ENCODE peak calls at places on chromosomes 13 and 19, in five cellular contexts. E, C, I, J and B are unnamed samples.

GRCh38 chr19:10001899-10002298 is 8.4 kb downstream of the COL5A3 start:
- DNase-seq in I (no peak), J (no peak), C (no peak), E (peak), B (peak)

GRCh38 chr19:18469245-18470107 is 31.5 kb upstream of the ISYNA1 start:
- DNase-seq in E (peak), C (no peak), J (no peak), I (peak), B (peak)

GRCh38 chr19:38685666-38686529 is 38.4 kb downstream of the ACTN4 start:
- DNase-seq in I (peak), J (no peak), E (peak), C (no peak), B (peak)

GRCh38 chr19:37218592-37218935 is 550 bp downstream of the ZNF383 start:
- DNase-seq in J (no peak), E (no peak), I (peak), C (peak), B (peak)

GRCh38 chr13:63643543-63643942 is 2227.9 kb upstream of the PCDH20 start:
- DNase-seq in C (no peak), I (no peak), J (no peak), E (no peak), B (no peak)

GRCh38 chr19:40341601-40342482 is 6.4 kb downstream of the C19orf47 start:
- DNase-seq in C (no peak), J (no peak), E (no peak), I (no peak), B (no peak)

GRCh38 chr19:29022599-29022998 is 190.4 kb downstream of the UQCRFS1 start:
- DNase-seq in I (no peak), E (no peak), C (no peak), J (no peak), B (no peak)

GRCh38 chr13:98650376-98651107 is 73.6 kb upstream of the STK24 start:
- DNase-seq in E (no peak), I (no peak), J (peak), C (no peak), B (no peak)

GRCh38 chr19:47247308-47247990 is 8.9 kb upstream of the CCDC9 start:
- DNase-seq in C (no peak), I (peak), J (peak), E (peak), B (peak)

GRCh38 chr13:44040754-44041100 is 161.0 kb downstream of the LACC1 start:
- DNase-seq in E (peak), I (peak), J (no peak), C (no peak), B (peak)

GRCh38 chr13:44045179-44045562 is 165.5 kb downstream of the LACC1 start:
- DNase-seq in I (no peak), E (no peak), C (no peak), J (no peak), B (no peak)

GRCh38 chr13:44035400-44035799 is 155.7 kb downstream of the LACC1 start:
- DNase-seq in J (no peak), E (no peak), I (no peak), C (no peak), B (no peak)

GRCh38 chr13:44044544-44045178 is 165.0 kb downstream of the LACC1 start:
- DNase-seq in C (no peak), I (peak), J (no peak), E (no peak), B (peak)

DNA sequence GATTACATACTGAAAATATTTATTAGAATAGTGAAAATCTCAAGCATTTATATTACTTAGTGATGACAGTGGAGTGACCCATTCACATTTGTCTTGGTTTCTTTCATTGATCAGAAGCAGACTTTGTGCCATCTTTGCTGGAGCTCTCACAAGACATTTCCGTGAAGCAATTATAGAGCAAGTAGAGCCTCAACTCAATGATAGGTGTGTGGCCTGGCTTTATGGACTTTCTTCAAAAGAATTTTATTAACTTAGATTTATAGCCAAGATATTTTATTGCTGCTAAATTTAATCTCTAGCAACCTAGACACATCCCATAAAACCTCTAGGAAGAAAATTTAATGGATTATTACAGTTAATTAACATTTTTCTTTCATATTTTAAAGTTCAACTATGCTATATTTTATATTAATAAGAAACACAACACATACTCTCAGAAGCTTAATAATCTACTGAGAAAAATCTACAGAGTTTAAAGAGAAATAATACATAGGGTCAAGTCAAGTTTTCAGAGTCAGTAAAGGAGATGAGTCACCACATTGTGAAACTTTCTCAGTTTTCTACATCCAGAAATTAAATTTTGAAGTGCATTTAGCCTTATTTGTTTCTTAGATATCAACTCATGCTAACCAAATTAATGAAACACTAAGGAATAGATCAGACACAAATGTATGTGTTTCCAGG is 160.5 kb downstream of the LACC1 start:
- DNase-seq in J (no peak), I (peak), C (no peak), E (peak), B (peak)
- H3K4me3 ChIP-seq in J (no peak), I (no peak), C (no peak), E (no peak), B (no peak)

GRCh38 chr19:48836089-48837017 is at the start of gene HSD17B14:
- DNase-seq in J (no peak), C (no peak), I (peak), E (no peak), B (peak)
- TF ChIP-seq CTCF in J (no peak), C (no peak), I (no peak), E (no peak), B (no peak)

GRCh38 chr19:11335449-11336146 is 3.9 kb downstream of the RAB3D start:
- DNase-seq in E (no peak), C (no peak), J (no peak), I (no peak), B (no peak)

GRCh38 chr19:11339254-11340098 is at the start of gene RAB3D:
- DNase-seq in I (peak), C (peak), E (peak), J (peak), B (peak)

GRCh38 chr19:11337080-11337479 is 2.4 kb downstream of the RAB3D start:
- DNase-seq in E (no peak), I (no peak), C (no peak), J (no peak), B (no peak)

GRCh38 chr19:11338569-11339253 is 746 bp downstream of the RAB3D start:
- DNase-seq in E (no peak), I (no peak), J (no peak), C (no peak), B (no peak)

DNA sequence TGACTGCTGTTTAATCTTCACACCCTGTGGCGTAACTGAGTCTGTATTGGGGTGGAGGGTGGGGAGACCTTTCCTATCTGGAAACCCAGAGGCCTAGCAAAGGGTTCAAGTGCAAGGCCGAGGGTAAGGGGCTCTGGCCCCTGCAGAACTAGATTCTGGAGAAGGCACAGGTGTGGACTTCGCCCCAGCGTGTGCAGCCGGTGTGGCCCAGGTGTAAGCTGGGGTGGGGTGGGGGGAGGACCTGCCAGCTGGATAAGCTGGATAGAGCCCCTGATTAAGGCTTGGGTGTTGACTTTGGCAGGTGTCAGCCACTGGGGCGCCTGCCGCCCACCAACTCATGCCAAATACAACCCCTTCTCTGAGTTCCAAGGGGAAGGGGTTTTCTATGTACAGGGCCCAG is 1.3 kb downstream of the RAB3D start:
- DNase-seq in J (no peak), E (no peak), I (no peak), C (no peak), B (no peak)
- H3K4me3 ChIP-seq in J (no peak), E (no peak), I (no peak), C (no peak), B (no peak)

GRCh38 chr19:48591021-48591420 is 15.5 kb upstream of the SPACA4 start:
- DNase-seq in J (no peak), I (no peak), E (peak), C (no peak), B (peak)
- TF ChIP-seq CTCF in J (no peak), I (no peak), E (no peak), C (no peak), B (peak)

DNA sequence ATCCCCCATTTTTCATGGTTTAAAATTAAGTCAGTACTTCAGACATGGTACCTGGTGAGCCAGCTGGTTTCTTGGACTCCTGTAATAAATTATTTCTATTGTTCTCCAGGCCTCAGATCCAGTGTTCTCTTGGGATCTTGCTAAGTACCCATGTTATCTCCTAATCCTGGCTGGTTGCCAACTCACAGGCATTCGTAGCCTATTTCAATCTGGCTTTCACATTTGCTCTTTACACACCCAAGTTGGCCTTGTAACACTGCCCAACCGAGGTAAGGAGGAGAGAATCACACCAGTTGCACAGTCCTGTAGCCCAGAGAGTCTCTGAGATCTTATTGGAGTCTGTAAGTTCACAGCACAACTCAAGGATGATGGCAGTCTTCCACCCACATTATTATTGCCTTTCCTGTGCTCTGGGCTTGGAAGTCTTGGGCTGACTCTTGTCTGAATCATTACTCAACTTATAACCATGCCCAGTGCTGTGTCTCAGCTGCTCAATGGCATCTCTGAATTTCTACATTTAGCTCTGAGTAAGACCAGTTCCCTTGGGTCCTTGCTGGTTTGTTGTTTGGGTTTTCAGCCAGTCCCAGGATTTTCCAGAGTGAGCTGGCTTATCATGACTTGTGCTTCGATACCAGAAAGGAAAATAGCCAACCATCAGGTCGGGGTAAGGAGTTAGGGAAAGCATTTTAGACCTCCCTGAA is 76.6 kb upstream of the KLF12 start:
- DNase-seq in C (no peak), J (no peak), E (peak), I (peak), B (peak)
- H3K4me3 ChIP-seq in C (no peak), J (no peak), E (no peak), I (no peak), B (no peak)

DNA sequence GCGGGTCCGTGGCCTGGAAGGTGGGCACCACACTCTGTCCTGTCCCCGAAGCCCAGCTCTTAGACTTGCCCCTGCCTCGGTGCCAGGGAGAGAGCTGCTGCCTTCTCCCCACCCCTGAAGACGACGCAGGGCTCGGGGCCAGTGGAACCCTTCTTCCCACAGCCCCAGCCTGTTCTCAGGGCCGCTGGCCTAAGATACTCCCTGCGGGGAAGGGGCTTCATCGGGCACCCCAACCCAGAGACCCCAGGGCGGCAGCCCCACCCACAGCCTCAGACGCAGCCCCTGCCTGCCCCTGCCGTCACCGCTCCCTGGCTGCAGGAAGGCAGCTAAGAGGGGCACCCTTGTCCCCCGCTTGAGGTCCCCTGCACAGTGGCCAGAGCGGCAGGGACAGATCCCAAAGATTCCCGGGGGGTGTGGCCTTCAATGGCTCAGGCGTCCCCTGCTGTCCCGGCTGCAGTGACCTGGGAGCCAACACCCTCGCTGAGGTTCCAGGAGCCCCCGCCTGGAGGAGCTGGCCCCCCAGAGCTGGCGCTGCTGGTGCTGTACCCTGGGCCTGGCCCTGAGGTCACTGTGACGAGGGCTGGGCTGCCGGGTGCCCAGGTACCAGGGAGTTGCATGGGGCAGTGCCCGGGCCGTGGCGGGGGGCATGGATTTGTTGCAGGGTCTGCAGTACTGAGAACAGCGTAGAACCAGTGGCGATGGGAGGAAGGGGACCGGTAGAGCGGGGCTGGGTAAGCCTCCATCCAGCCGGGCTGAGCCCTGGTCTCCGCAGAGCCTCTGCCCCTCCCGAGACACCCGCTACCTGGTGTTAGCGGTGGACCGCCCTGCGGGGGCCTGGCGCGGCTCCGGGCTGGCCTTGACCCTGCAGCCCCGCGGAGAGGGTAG is 999 bp downstream of the AMH start:
- DNase-seq in C (no peak), E (no peak), J (no peak), I (no peak), B (no peak)
- TF ChIP-seq CTCF in C (no peak), E (no peak), J (no peak), I (no peak), B (no peak)

GRCh38 chr19:50657672-50658437 is 8.6 kb downstream of the C19orf81 start:
- DNase-seq in I (peak), E (peak), J (peak), C (peak), B (peak)
- H3K4me3 ChIP-seq in I (no peak), E (peak), J (no peak), C (peak), B (no peak)

GRCh38 chr13:39892731-39893293 is 237.3 kb downstream of the COG6 start:
- DNase-seq in I (peak), J (no peak), C (no peak), E (peak), B (peak)
- TF ChIP-seq CTCF in I (no peak), J (no peak), C (no peak), E (no peak), B (no peak)

DNA sequence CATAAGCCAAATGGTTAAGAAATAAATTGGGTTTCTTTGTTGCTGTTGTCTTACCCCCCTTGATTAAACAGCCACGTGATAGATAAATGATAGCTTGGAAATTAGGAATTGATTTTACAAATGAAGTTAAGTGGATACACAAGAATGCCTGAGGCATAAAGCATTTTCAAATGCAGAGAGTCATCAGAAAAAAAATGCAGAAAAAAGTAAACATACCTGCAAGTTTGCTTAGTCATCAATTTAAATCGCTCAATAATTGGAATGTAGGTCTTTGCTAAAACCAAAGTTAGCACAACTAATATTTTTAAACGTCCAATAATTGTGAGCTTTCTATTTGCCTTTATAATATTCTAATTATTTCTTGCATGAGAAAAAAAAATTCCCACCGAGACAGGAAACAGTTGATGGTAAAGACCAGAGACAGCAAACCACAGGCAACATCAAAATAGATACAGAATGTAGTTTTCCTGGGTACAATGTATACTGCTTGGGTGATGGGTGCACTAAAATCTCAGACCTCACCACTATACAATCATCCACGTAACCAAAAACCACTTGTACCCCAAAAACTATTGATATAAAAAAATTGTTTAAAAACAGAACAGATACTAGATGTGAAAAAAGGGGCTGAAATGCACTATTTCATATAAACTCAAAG is 924.0 kb downstream of the PCDH9 start:
- DNase-seq in C (no peak), J (no peak), I (no peak), E (no peak), B (no peak)
- H3K4me3 ChIP-seq in C (no peak), J (no peak), I (no peak), E (no peak), B (no peak)

DNA sequence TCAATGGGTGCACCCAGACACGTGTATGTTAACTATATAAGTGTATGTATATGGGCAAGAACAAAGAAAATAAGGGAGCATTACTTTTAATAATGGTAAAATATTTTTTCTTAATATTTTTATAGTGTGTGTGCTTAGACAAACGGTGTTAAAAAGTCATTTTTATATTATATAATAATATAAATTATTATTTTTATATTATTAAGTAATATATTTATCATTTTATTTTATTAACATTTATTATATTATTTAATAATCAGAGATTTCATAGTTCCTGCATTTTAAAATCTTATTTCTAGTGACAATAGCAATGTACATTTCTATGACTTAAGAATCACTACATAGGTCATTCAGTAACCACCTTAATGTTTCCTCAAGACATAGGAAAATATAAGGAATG is 184.4 kb downstream of the SLITRK5 start:
- DNase-seq in C (no peak), E (no peak), I (no peak), J (no peak), B (no peak)
- TF ChIP-seq CTCF in C (no peak), E (no peak), I (no peak), J (no peak), B (no peak)